ENCODE peak calls at places on chromosomes 1 and 21, in four cellular contexts. N is HepG2, I is Panc1, T is K562. Z is an unnamed sample.

GRCh38 chr1:159598196-159598595 is 10.6 kb downstream of the APCS start:
- DNase-seq in T (no peak), N (peak), I (no peak), Z (no peak)

GRCh38 chr21:39837861-39838359 is 29.3 kb upstream of the PCP4 start:
- DNase-seq in I (no peak), T (no peak), N (no peak), Z (no peak)

GRCh38 chr1:28329395-28330153 is 734 bp downstream of the MED18 start:
- DNase-seq in T (no peak), N (peak), I (no peak), Z (no peak)

GRCh38 chr1:67575861-67576260 is 109.1 kb upstream of the GADD45A start:
- DNase-seq in T (no peak), I (no peak), N (no peak), Z (no peak)

GRCh38 chr1:240254778-240255291 is 163.2 kb downstream of the FMN2 start:
- DNase-seq in N (no peak), T (no peak), I (no peak), Z (no peak)

GRCh38 chr1:47758341-47759237 is 238.6 kb downstream of the TRABD2B start:
- DNase-seq in T (no peak), I (no peak), N (no peak), Z (no peak)

GRCh38 chr21:32048353-32048752 is 175.5 kb downstream of the HUNK start:
- DNase-seq in N (no peak), I (no peak), T (no peak), Z (no peak)

GRCh38 chr1:170461762-170462384 is 70.1 kb upstream of the GORAB start:
- DNase-seq in N (no peak), I (no peak), T (no peak), Z (no peak)

GRCh38 chr1:67700692-67701410 is 15.8 kb downstream of the GADD45A start:
- DNase-seq in I (no peak), N (peak), T (peak), Z (peak)

GRCh38 chr1:1565340-1565739 is 9.3 kb downstream of the SSU72 start:
- DNase-seq in T (no peak), I (no peak), N (no peak), Z (no peak)

GRCh38 chr1:225602590-225603206 is 50.2 kb downstream of the ENAH start:
- DNase-seq in T (no peak), N (no peak), I (no peak), Z (no peak)

GRCh38 chr1:201760516-201760915 is 68.4 kb upstream of the IPO9 start:
- DNase-seq in T (no peak), N (no peak), I (no peak), Z (no peak)

GRCh38 chr1:26602378-26602959 is 72.9 kb downstream of the RPS6KA1 start:
- DNase-seq in I (peak), T (peak), N (peak), Z (peak)

GRCh38 chr1:226308166-226308722 is 720 bp downstream of the LIN9 start:
- DNase-seq in I (no peak), T (no peak), N (no peak), Z (no peak)

GRCh38 chr1:182707116-182707515 is 22.7 kb upstream of the RGS8 start:
- DNase-seq in I (no peak), T (no peak), N (no peak), Z (no peak)

GRCh38 chr1:155136728-155137127 is 1.1 kb downstream of the SLC50A1 start:
- DNase-seq in T (no peak), N (no peak), I (no peak), Z (no peak)

GRCh38 chr1:2381741-2382620 is 9.4 kb downstream of the MORN1 start:
- DNase-seq in I (peak), N (peak), T (peak), Z (peak)

GRCh38 chr1:45116340-45116739 is 90.1 kb downstream of the ZSWIM5 start:
- DNase-seq in N (no peak), I (no peak), T (no peak), Z (no peak)

GRCh38 chr1:17287377-17287776 is 20.6 kb upstream of the PADI4 start:
- DNase-seq in T (no peak), I (peak), N (no peak), Z (no peak)

GRCh38 chr1:98940680-98941079 is 64.0 kb downstream of the PLPPR5 start:
- DNase-seq in N (no peak), I (no peak), T (no peak), Z (no peak)

GRCh38 chr1:32101233-32101681 is 6.6 kb upstream of the KPNA6 start:
- DNase-seq in N (no peak), I (no peak), T (peak), Z (no peak)

GRCh38 chr1:55050283-55050682 is 10.9 kb downstream of the PCSK9 start:
- DNase-seq in I (no peak), N (no peak), T (no peak), Z (no peak)

GRCh38 chr1:226132731-226133503 is 53.6 kb downstream of the ACBD3 start:
- DNase-seq in N (no peak), T (no peak), I (no peak), Z (no peak)

GRCh38 chr1:223328566-223328965 is 35.4 kb downstream of the SUSD4 start:
- DNase-seq in I (no peak), T (no peak), N (no peak), Z (no peak)

GRCh38 chr1:55741516-55741915 is 526.4 kb upstream of the USP24 start:
- DNase-seq in N (no peak), T (no peak), I (no peak), Z (no peak)

GRCh38 chr1:239997515-239998311 is 94.0 kb upstream of the FMN2 start:
- DNase-seq in I (no peak), N (no peak), T (no peak), Z (no peak)

GRCh38 chr1:32972814-32973428 is 8.3 kb upstream of the RNF19B start:
- DNase-seq in T (no peak), I (no peak), N (no peak), Z (no peak)

GRCh38 chr1:42741706-42742105 is 1.7 kb upstream of the CLDN19 start:
- DNase-seq in T (no peak), I (no peak), N (no peak), Z (no peak)

GRCh38 chr1:12275370-12275769 is 45.5 kb downstream of the VPS13D start:
- DNase-seq in N (peak), T (peak), I (no peak), Z (no peak)

GRCh38 chr1:185440877-185441276 is 123.8 kb upstream of the IVNS1ABP start:
- DNase-seq in T (no peak), N (no peak), I (no peak), Z (no peak)

GRCh38 chr1:43573066-43573799 is 42.5 kb downstream of the PTPRF start:
- DNase-seq in I (no peak), N (no peak), T (no peak), Z (no peak)

GRCh38 chr1:171935664-171936063 is 94.4 kb downstream of the DNM3 start:
- DNase-seq in T (no peak), N (no peak), I (no peak), Z (no peak)

GRCh38 chr1:204262506-204263239 is 48.9 kb upstream of the GOLT1A start:
- DNase-seq in I (no peak), T (no peak), N (no peak), Z (no peak)

GRCh38 chr1:103788377-103788776 is 38.7 kb downstream of the AMY1C start:
- DNase-seq in I (no peak), T (no peak), N (no peak), Z (no peak)

GRCh38 chr1:200022239-200022804 is 5.2 kb upstream of the NR5A2 start:
- DNase-seq in I (no peak), N (no peak), T (no peak), Z (no peak)

GRCh38 chr21:42468511-42469131 is 27.4 kb downstream of the RSPH1 start:
- DNase-seq in I (no peak), T (no peak), N (no peak), Z (no peak)

GRCh38 chr21:18041012-18041411 is 203.6 kb upstream of the CHODL start:
- DNase-seq in I (no peak), N (peak), T (no peak), Z (no peak)

GRCh38 chr1:209183195-209183594 is 400.3 kb upstream of the CAMK1G start:
- DNase-seq in I (no peak), N (no peak), T (no peak), Z (no peak)

GRCh38 chr1:41726899-41727748 is 191.6 kb downstream of the HIVEP3 start:
- DNase-seq in N (peak), I (no peak), T (no peak), Z (no peak)

GRCh38 chr1:41731631-41732030 is 187.1 kb downstream of the HIVEP3 start:
- DNase-seq in N (no peak), I (no peak), T (no peak), Z (no peak)

GRCh38 chr1:41727749-41728115 is 191.0 kb downstream of the HIVEP3 start:
- DNase-seq in N (no peak), T (no peak), I (no peak), Z (no peak)

GRCh38 chr1:41730806-41731205 is 187.9 kb downstream of the HIVEP3 start:
- DNase-seq in N (no peak), T (no peak), I (no peak), Z (no peak)

DNA sequence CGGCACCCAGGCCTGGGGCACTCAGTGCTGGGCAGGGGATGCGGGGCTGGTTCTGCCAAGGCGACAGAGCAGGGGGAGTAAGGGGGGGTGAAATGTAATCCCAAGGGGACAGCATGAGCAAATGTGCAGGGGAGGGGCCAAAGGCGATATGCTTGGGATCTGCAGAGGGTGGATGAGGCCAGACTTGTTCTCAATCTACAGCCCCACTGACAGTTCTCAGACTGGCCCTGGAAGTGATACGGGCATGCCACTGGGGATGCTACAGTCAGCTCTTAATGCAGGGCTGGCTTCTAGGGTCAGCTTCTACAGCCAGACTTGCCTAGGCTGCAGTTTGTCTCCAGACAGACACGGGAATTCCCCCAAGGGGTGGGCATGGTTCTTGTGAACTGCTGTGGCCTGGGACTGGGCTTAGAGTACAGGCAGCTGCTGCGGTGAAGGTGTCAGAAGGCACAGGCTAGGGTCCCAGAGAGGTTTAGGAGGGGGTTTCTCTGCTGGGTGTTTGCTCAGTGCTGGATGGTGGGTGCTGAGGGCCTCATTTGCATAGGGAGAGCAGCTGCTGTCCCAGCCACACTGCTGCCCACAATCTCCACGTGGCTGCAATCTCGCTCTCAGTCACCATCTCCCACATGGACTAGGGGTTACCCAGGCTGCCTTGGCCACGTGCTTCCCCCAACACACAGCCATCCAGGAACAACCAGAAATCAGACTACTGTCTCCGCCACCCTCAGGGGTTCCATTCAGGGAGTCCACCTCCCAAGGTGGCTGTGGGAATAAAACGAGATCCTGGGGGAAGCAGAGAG is 190.1 kb downstream of the HIVEP3 start:
- DNase-seq in N (no peak), T (no peak), I (no peak), Z (no peak)
- TF ChIP-seq TCF7L2 in N (no peak), T (no peak), I (no peak), Z (no peak)

DNA sequence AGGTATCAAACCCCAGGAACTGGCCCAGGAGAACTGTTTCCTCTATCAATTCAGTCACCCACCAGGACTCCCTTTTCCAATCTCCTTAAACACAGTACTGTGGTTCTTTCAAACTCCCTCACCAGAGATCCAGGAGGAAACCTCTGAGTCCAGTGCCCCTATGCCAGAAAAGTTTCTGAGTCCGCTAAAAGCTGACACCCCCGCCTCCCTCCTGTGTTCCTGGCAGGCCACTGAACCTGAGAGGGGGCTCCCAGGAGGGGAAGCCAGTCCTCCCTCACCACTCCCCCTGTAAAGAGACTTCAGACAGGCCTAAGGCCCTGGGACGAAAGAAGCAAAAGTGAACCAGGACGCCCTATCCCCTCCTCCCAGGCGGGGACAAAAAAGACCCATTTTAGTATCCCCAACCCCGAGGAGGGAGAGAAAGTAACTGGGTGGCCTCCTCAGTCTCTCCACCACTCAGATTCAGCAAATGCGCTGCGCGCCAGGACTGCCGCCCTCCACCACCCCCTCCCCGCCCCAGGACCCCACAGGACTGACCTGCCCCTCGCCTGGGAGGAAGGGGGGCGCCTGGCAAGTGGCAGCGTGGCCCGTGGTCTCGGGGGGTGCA is 624 bp downstream of the SLC41A1 start:
- DNase-seq in T (peak), I (no peak), N (no peak), Z (no peak)
- TF ChIP-seq TCF7L2 in T (no peak), I (no peak), N (no peak), Z (no peak)

GRCh38 chr1:57206038-57206437 is 217.8 kb downstream of the DAB1 start:
- DNase-seq in T (no peak), I (no peak), N (no peak), Z (no peak)
- TF ChIP-seq TCF7L2 in T (no peak), I (no peak), N (no peak), Z (no peak)

GRCh38 chr1:109908857-109909256 is 1.8 kb upstream of the CSF1 start:
- DNase-seq in T (no peak), N (no peak), I (no peak), Z (no peak)
- TF ChIP-seq TCF7L2 in T (no peak), N (no peak), I (no peak), Z (no peak)

GRCh38 chr1:78291443-78291842 is 199.3 kb upstream of the PTGFR start:
- DNase-seq in I (no peak), T (no peak), N (no peak), Z (no peak)

GRCh38 chr1:78291872-78292271 is 198.9 kb upstream of the PTGFR start:
- DNase-seq in N (no peak), T (no peak), I (no peak), Z (no peak)

GRCh38 chr1:78289606-78290005 is 201.2 kb upstream of the PTGFR start:
- DNase-seq in N (no peak), T (no peak), I (no peak), Z (no peak)

GRCh38 chr1:78297828-78298227 is 192.9 kb upstream of the PTGFR start:
- DNase-seq in T (no peak), N (no peak), I (no peak), Z (no peak)

DNA sequence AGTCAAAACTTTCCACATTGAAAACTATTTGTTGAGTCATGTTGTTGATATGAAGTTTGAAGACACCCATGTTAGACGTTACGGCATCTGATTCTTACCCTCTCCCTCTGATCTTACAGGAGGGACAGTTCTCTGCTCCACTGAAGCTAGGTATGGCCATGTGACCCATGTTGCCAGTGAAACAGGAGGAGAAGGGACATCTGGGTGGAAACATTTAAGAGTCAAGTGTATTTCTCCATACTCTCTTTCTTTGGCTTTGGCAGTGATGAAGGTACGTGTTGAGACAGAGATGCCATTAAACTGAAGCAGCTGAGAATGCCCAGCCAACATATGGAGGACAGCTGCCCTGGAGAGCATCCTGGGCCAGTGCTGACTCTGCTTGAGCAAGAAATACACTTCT is 198.4 kb upstream of the PTGFR start:
- DNase-seq in I (no peak), N (no peak), T (no peak), Z (no peak)
- TF ChIP-seq TCF7L2 in I (no peak), N (no peak), T (no peak), Z (no peak)

GRCh38 chr1:167456926-167457325 is 61.4 kb downstream of the CD247 start:
- DNase-seq in T (no peak), I (no peak), N (no peak), Z (no peak)

GRCh38 chr1:167460836-167461235 is 57.5 kb downstream of the CD247 start:
- DNase-seq in I (no peak), N (no peak), T (no peak), Z (no peak)

GRCh38 chr1:167456500-167456899 is 61.8 kb downstream of the CD247 start:
- DNase-seq in N (no peak), T (no peak), I (no peak), Z (no peak)

GRCh38 chr1:167455786-167456446 is 62.4 kb downstream of the CD247 start:
- DNase-seq in I (no peak), N (no peak), T (no peak), Z (no peak)

DNA sequence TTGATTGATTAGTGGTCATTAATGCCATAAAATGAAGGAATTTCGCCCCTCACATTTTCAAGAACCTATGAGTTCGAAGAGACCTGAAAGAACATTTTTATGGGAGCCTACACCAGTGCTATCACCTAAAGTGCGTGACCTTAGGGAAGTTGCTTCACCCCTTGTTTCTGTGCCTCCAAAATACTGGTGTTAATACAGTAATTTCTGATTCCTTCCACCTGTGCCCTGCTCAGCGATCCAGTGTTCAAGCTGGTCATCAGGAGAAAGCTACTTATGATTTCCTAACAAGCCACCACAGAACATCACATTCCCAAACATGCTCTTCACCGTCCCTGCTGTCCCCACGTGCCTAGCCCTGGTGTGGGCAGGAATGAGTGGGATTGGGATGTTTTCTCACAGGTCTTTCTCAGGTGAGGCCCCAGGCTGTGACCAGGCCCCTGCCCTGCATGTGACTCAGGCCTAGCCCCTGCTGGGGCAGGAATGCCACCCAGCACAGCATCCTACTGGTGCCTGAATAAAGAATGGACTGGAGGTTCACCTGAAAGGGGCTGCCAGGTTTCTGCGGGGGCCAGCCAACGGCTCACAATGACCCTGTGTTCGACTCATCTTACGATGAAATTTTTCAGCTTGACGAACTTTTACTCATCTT is 60.3 kb downstream of the CD247 start:
- DNase-seq in I (no peak), N (no peak), T (no peak), Z (no peak)
- TF ChIP-seq TCF7L2 in I (no peak), N (no peak), T (no peak), Z (no peak)

GRCh38 chr1:179341943-179342547 is 23.7 kb upstream of the AXDND1 start:
- DNase-seq in I (no peak), T (no peak), N (no peak), Z (no peak)

GRCh38 chr1:179337942-179338560 is 27.7 kb upstream of the AXDND1 start:
- DNase-seq in T (no peak), I (no peak), N (no peak), Z (no peak)

GRCh38 chr1:179342740-179343404 is 22.9 kb upstream of the AXDND1 start:
- DNase-seq in T (no peak), N (peak), I (no peak), Z (no peak)

GRCh38 chr1:179337343-179337742 is 28.4 kb upstream of the AXDND1 start:
- DNase-seq in I (no peak), N (no peak), T (no peak), Z (no peak)

DNA sequence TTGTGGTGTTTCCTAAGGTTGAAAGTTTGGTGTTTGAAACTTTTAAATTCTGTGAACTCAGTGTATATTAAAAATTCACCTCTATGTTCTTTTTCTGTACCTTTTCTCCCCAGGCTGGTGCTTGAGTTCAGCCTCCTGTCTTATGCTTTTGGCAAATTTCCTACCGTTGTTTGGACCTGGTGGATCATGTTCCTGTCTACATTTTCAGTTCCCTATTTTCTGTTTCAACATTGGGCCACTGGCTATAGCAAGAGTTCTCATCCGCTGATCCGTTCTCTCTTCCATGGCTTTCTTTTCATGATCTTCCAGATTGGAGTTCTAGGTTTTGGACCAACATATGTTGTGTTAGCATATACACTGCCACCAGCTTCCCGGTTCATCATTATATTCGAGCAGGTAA is 24.9 kb upstream of the AXDND1 start:
- DNase-seq in T (no peak), N (no peak), I (no peak), Z (no peak)
- TF ChIP-seq TCF7L2 in T (no peak), N (no peak), I (no peak), Z (no peak)